ENCODE peak calls at places on chromosomes 3 and 15, in five cellular contexts. P is lung, C is heart left ventricle, Y is body of pancreas, I is breast epithelium. U is an unnamed sample.

GRCh38 chr3:72217570-72217969 is 432.6 kb upstream of the PROK2 start:
- DNase-seq in I (no peak), P (no peak), C (no peak), Y (no peak), U (no peak)

GRCh38 chr15:101056366-101057334 is 137.5 kb downstream of the LRRK1 start:
- DNase-seq in P (peak; percentile 24), C (no peak), I (no peak), Y (no peak), U (no peak)

GRCh38 chr3:119891944-119892721 is 110.2 kb downstream of the NR1I2 start:
- DNase-seq in I (no peak), Y (peak; percentile 61), P (peak; percentile 36), C (no peak), U (peak; percentile 38)

GRCh38 chr3:122513386-122514122 is 1.2 kb downstream of the KPNA1 start:
- DNase-seq in Y (no peak), I (peak; percentile 69), P (no peak), C (no peak), U (no peak)

GRCh38 chr15:74229686-74230085 is 6.4 kb upstream of the CCDC33 start:
- DNase-seq in P (no peak), Y (no peak), I (no peak), C (no peak), U (no peak)

GRCh38 chr3:23629181-23629893 is 176.4 kb upstream of the UBE2E1 start:
- DNase-seq in P (no peak), I (no peak), C (no peak), Y (peak; percentile 40), U (peak; percentile 50)

GRCh38 chr3:69763458-69763857 is 24.2 kb downstream of the MITF start:
- DNase-seq in I (no peak), C (no peak), P (no peak), Y (no peak), U (peak; percentile 48)

GRCh38 chr15:41558400-41559238 is at the start of gene TYRO3:
- DNase-seq in Y (peak; percentile 52), P (no peak), C (peak; percentile 82), I (no peak), U (peak; percentile 56)

GRCh38 chr3:178099885-178100284 is 436.4 kb upstream of the KCNMB2 start:
- DNase-seq in P (no peak), C (no peak), Y (no peak), I (no peak), U (no peak)

GRCh38 chr3:178063475-178063874 is 472.8 kb upstream of the KCNMB2 start:
- DNase-seq in Y (no peak), P (no peak), C (no peak), I (no peak), U (no peak)

GRCh38 chr3:52742418-52743041 is 28.2 kb downstream of the NEK4 start:
- DNase-seq in Y (no peak), P (no peak), I (no peak), C (no peak), U (no peak)

GRCh38 chr3:150754896-150755295 is 8.1 kb downstream of the SIAH2 start:
- DNase-seq in I (no peak), P (no peak), C (no peak), Y (no peak), U (no peak)
- H3K4me1 ChIP-seq in I (no peaks in the 10 kb centered on the region), P (peaks cover 8% of the 10 kb centered on the region), C (peaks cover 47% of the 10 kb centered on the region), Y (peaks cover 91% of the 10 kb centered on the region), U (peaks cover 24% of the 10 kb centered on the region)

GRCh38 chr15:63192604-63193206 is 3.3 kb downstream of the RAB8B start:
- DNase-seq in C (no peak), P (no peak), I (peak; percentile 6), Y (no peak), U (no peak)

GRCh38 chr15:63196846-63197245 is 7.4 kb downstream of the RAB8B start:
- DNase-seq in Y (no peak), C (no peak), P (no peak), I (no peak), U (no peak)

GRCh38 chr15:63195257-63196023 is 6.0 kb downstream of the RAB8B start:
- DNase-seq in C (no peak), Y (no peak), P (no peak), I (no peak), U (peak; percentile 16)

GRCh38 chr15:63191895-63192603 is 2.6 kb downstream of the RAB8B start:
- DNase-seq in C (no peak), I (no peak), P (no peak), Y (no peak), U (no peak)

DNA sequence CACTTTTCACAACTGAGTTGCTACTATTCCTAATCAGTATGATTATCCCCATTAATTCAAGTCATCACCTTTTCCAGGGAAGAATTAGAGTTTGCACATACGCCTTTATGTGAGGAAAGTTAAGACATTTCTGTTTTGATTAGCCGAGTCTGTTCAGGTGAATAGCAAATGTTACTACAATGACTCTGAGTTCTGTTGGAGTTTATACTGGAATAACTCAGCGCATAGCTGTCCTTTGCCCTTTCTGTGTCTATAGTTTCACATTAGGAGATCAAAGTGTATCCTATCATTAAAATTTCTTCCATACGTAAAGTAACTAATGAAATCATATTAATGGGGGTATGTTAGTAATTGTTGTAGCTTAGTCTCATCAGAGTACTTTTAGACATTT is 4.9 kb downstream of the RAB8B start:
- DNase-seq in I (no peak), P (no peak), Y (no peak), C (no peak), U (no peak)
- H3K4me1 ChIP-seq in I (no peaks in the 10 kb centered on the region), P (peaks cover 9% of the 10 kb centered on the region), Y (peaks cover 29% of the 10 kb centered on the region), C (peaks cover 42% of the 10 kb centered on the region), U (peaks cover 30% of the 10 kb centered on the region)

DNA sequence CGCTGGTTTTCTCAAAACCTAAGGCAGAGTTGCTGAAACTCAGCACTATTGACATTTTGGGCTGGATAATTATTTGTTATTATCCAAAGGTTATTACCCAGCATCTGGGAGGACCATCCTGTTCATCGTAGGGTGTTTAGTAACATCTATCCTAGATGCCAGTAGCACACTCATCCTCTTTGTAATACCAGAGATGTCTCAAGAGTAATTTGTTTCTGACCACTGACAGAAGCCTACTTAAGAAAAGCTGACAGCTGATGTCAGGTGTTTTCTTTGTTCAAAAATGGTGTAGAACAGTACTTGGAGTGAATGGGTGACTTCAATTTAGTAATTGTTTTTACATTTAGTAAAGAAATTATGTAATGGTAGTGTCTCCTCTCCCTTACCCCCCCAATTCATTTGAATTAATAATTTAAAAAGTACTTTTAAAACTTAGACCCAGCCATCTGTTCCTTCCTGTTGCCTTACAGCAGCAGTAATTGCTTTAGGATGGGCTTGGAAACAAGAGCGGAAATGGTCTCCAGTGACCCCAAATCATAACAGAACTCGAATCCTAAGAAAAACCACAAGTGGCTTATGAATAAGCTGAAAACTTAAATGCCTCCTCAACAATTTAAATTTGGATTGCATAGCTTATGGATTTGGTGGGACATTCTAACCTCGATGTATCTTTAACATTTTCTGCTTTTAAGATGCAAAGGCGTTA is 105.4 kb downstream of the PTPRG start:
- DNase-seq in C (no peak), Y (no peak), P (no peak), I (no peak), U (no peak)
- H3K4me1 ChIP-seq in C (peaks cover 65% of the 10 kb centered on the region), Y (no peaks in the 10 kb centered on the region), P (peaks cover 7% of the 10 kb centered on the region), I (no peaks in the 10 kb centered on the region), U (peaks cover 16% of the 10 kb centered on the region)

GRCh38 chr3:43388188-43388587 is 101.8 kb downstream of the SNRK start:
- DNase-seq in C (no peak), I (no peak), Y (peak; percentile 64), P (no peak), U (no peak)
- H3K4me1 ChIP-seq in C (peaks cover 36% of the 10 kb centered on the region), I (no peaks in the 10 kb centered on the region), Y (peaks cover 57% of the 10 kb centered on the region), P (peaks cover 11% of the 10 kb centered on the region), U (peaks cover 35% of the 10 kb centered on the region)

GRCh38 chr3:133466531-133467386 is 66.9 kb downstream of the BFSP2 start:
- DNase-seq in C (no peak), I (no peak), P (no peak), Y (peak; percentile 31), U (no peak)
- H3K4me1 ChIP-seq in C (peaks cover 11% of the 10 kb centered on the region), I (no peaks in the 10 kb centered on the region), P (peaks cover 4% of the 10 kb centered on the region), Y (peaks cover 29% of the 10 kb centered on the region), U (peaks cover 33% of the 10 kb centered on the region)

GRCh38 chr3:141083831-141084624 is 32.9 kb downstream of the SPSB4 start:
- DNase-seq in Y (no peak), I (no peak), P (no peak), C (no peak), U (no peak)
- H3K4me1 ChIP-seq in Y (peaks cover 58% of the 10 kb centered on the region), I (no peaks in the 10 kb centered on the region), P (peaks cover 3% of the 10 kb centered on the region), C (peaks cover 42% of the 10 kb centered on the region), U (no peaks in the 10 kb centered on the region)

DNA sequence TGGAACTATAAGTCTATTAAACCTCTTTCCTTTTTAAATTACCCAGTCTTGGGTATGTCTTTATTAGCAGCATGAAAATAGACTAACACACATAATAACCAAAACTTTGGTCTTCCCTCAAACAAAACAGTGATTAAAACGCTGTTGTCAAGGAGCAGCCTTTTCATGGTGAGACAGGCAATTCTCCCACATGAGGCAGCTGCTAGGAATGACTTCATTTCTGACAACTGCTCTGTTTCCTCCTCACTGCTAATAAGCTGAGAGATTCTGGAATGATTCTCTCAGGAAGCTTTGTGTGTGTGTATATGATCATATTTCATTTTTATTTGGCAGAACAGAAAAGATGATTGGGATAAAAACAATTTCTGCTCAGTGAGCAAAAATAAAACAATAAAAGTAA is 580.6 kb upstream of the ADAMTS9 start:
- DNase-seq in I (no peak), C (no peak), Y (no peak), P (no peak), U (no peak)
- H3K4me1 ChIP-seq in I (no peaks in the 10 kb centered on the region), C (no peaks in the 10 kb centered on the region), Y (no peaks in the 10 kb centered on the region), P (no peaks in the 10 kb centered on the region), U (no peaks in the 10 kb centered on the region)